ENCODE peak calls at places on chromosomes 3 and 15, in ten cellular contexts. One of them, this sample, is unnamed.

GRCh38 chr3:181633556-181633955 is 78.2 kb upstream of the SOX2 start:
- DNase-seq in MM.1S: no peak
- DNase-seq in Panc1: no peak
- DNase-seq in brain microvascular endothelial cell: no peak
- DNase-seq in hepatocyte: no peak
- DNase-seq in IMR-90: no peak
- DNase-seq in PC-3: no peak
- DNase-seq in body of pancreas: no peak
- DNase-seq in transverse colon: no peak
- DNase-seq in tibial artery: no peak
- DNase-seq in this sample: no peak

GRCh38 chr3:48436855-48437254 is 3.1 kb downstream of the CCDC51 start:
- DNase-seq in MM.1S: no peak
- DNase-seq in IMR-90: no peak
- DNase-seq in brain microvascular endothelial cell: no peak
- DNase-seq in transverse colon: no peak
- DNase-seq in Panc1: no peak
- DNase-seq in PC-3: no peak
- DNase-seq in body of pancreas: no peak
- DNase-seq in hepatocyte: no peak
- DNase-seq in tibial artery: no peak
- DNase-seq in this sample: no peak

GRCh38 chr3:169186596-169186995 is 476.9 kb downstream of the MECOM start:
- DNase-seq in transverse colon: no peak
- DNase-seq in PC-3: no peak
- DNase-seq in Panc1: no peak
- DNase-seq in MM.1S: no peak
- DNase-seq in body of pancreas: no peak
- DNase-seq in tibial artery: no peak
- DNase-seq in IMR-90: no peak
- DNase-seq in brain microvascular endothelial cell: no peak
- DNase-seq in hepatocyte: no peak
- DNase-seq in this sample: no peak

GRCh38 chr3:155676252-155676981 is 68.5 kb downstream of the PLCH1 start:
- DNase-seq in hepatocyte: peak; percentile 42
- DNase-seq in MM.1S: no peak
- DNase-seq in brain microvascular endothelial cell: peak; percentile 51
- DNase-seq in transverse colon: peak; percentile 10
- DNase-seq in IMR-90: peak; percentile 34
- DNase-seq in body of pancreas: peak; percentile 38
- DNase-seq in Panc1: no peak
- DNase-seq in tibial artery: peak; percentile 31
- DNase-seq in PC-3: peak; percentile 58
- DNase-seq in this sample: no peak

GRCh38 chr3:24160424-24160823 is 215.3 kb downstream of the NR1D2 start:
- DNase-seq in MM.1S: no peak
- DNase-seq in brain microvascular endothelial cell: no peak
- DNase-seq in PC-3: no peak
- DNase-seq in IMR-90: peak; percentile 29
- DNase-seq in body of pancreas: no peak
- DNase-seq in transverse colon: no peak
- DNase-seq in Panc1: no peak
- DNase-seq in tibial artery: no peak
- DNase-seq in hepatocyte: no peak
- DNase-seq in this sample: no peak

GRCh38 chr3:172622916-172623700 is 87.8 kb downstream of the NCEH1 start:
- DNase-seq in IMR-90: peak; percentile 71
- DNase-seq in PC-3: peak; percentile 78
- DNase-seq in hepatocyte: peak; percentile 64
- DNase-seq in tibial artery: no peak
- DNase-seq in body of pancreas: peak; percentile 38
- DNase-seq in MM.1S: peak; percentile 55
- DNase-seq in brain microvascular endothelial cell: no peak
- DNase-seq in Panc1: no peak
- DNase-seq in transverse colon: peak; percentile 29
- DNase-seq in this sample: no peak

GRCh38 chr3:110564674-110565073 is 506.9 kb upstream of the NECTIN3 start:
- DNase-seq in transverse colon: no peak
- DNase-seq in brain microvascular endothelial cell: no peak
- DNase-seq in Panc1: no peak
- DNase-seq in body of pancreas: no peak
- DNase-seq in hepatocyte: no peak
- DNase-seq in PC-3: no peak
- DNase-seq in MM.1S: no peak
- DNase-seq in IMR-90: peak; percentile 6
- DNase-seq in tibial artery: no peak
- DNase-seq in this sample: no peak

GRCh38 chr3:155147588-155147987 is 67.5 kb downstream of the MME start:
- DNase-seq in MM.1S: no peak
- DNase-seq in body of pancreas: no peak
- DNase-seq in tibial artery: no peak
- DNase-seq in Panc1: no peak
- DNase-seq in hepatocyte: no peak
- DNase-seq in IMR-90: no peak
- DNase-seq in brain microvascular endothelial cell: no peak
- DNase-seq in transverse colon: no peak
- DNase-seq in PC-3: no peak
- DNase-seq in this sample: no peak

GRCh38 chr15:73515520-73515919 is 72.6 kb downstream of the REC114 start:
- DNase-seq in IMR-90: no peak
- DNase-seq in transverse colon: no peak
- DNase-seq in MM.1S: no peak
- DNase-seq in hepatocyte: no peak
- DNase-seq in Panc1: no peak
- DNase-seq in body of pancreas: no peak
- DNase-seq in brain microvascular endothelial cell: no peak
- DNase-seq in PC-3: no peak
- DNase-seq in tibial artery: no peak
- DNase-seq in this sample: no peak

GRCh38 chr15:63978511-63979226 is 67.6 kb downstream of the DAPK2 start:
- DNase-seq in Panc1: no peak
- DNase-seq in hepatocyte: no peak
- DNase-seq in body of pancreas: no peak
- DNase-seq in IMR-90: no peak
- DNase-seq in MM.1S: no peak
- DNase-seq in PC-3: no peak
- DNase-seq in transverse colon: no peak
- DNase-seq in brain microvascular endothelial cell: no peak
- DNase-seq in tibial artery: no peak
- DNase-seq in this sample: no peak

GRCh38 chr3:99972380-99973104 is 141.8 kb downstream of the FILIP1L start:
- DNase-seq in tibial artery: peak; percentile 40
- DNase-seq in body of pancreas: no peak
- DNase-seq in IMR-90: peak; percentile 45
- DNase-seq in PC-3: no peak
- DNase-seq in MM.1S: no peak
- DNase-seq in Panc1: no peak
- DNase-seq in transverse colon: no peak
- DNase-seq in hepatocyte: no peak
- DNase-seq in brain microvascular endothelial cell: no peak
- DNase-seq in this sample: no peak

GRCh38 chr3:8157640-8158039 is 344.0 kb upstream of the LMCD1 start:
- DNase-seq in hepatocyte: no peak
- DNase-seq in brain microvascular endothelial cell: no peak
- DNase-seq in Panc1: no peak
- DNase-seq in body of pancreas: no peak
- DNase-seq in PC-3: no peak
- DNase-seq in transverse colon: no peak
- DNase-seq in MM.1S: no peak
- DNase-seq in tibial artery: no peak
- DNase-seq in IMR-90: no peak
- DNase-seq in this sample: no peak

GRCh38 chr3:134620476-134621115 is 30.2 kb downstream of the KY start:
- DNase-seq in brain microvascular endothelial cell: no peak
- DNase-seq in MM.1S: no peak
- DNase-seq in Panc1: no peak
- DNase-seq in hepatocyte: no peak
- DNase-seq in transverse colon: no peak
- DNase-seq in tibial artery: no peak
- DNase-seq in PC-3: no peak
- DNase-seq in body of pancreas: no peak
- DNase-seq in IMR-90: no peak
- DNase-seq in this sample: no peak

GRCh38 chr15:57437564-57437963 is 61.3 kb downstream of the CGNL1 start:
- DNase-seq in IMR-90: no peak
- DNase-seq in body of pancreas: no peak
- DNase-seq in tibial artery: no peak
- DNase-seq in brain microvascular endothelial cell: no peak
- DNase-seq in transverse colon: no peak
- DNase-seq in hepatocyte: no peak
- DNase-seq in PC-3: no peak
- DNase-seq in Panc1: no peak
- DNase-seq in MM.1S: no peak
- DNase-seq in this sample: no peak

GRCh38 chr3:60579734-60580133 is 671.5 kb downstream of the FHIT start:
- DNase-seq in MM.1S: no peak
- DNase-seq in IMR-90: peak; percentile 90
- DNase-seq in transverse colon: no peak
- DNase-seq in PC-3: peak; percentile 82
- DNase-seq in brain microvascular endothelial cell: peak; percentile 91
- DNase-seq in hepatocyte: peak; percentile 36
- DNase-seq in tibial artery: no peak
- DNase-seq in Panc1: no peak
- DNase-seq in body of pancreas: no peak
- DNase-seq in this sample: peak; percentile 61

GRCh38 chr3:2250783-2251182 is 152.1 kb downstream of the CNTN4 start:
- DNase-seq in IMR-90: no peak
- DNase-seq in hepatocyte: no peak
- DNase-seq in tibial artery: no peak
- DNase-seq in transverse colon: no peak
- DNase-seq in body of pancreas: no peak
- DNase-seq in MM.1S: no peak
- DNase-seq in Panc1: no peak
- DNase-seq in PC-3: no peak
- DNase-seq in brain microvascular endothelial cell: no peak
- DNase-seq in this sample: no peak

GRCh38 chr15:31554261-31554660 is 227.6 kb downstream of the KLF13 start:
- DNase-seq in MM.1S: no peak
- DNase-seq in brain microvascular endothelial cell: peak; percentile 72
- DNase-seq in Panc1: no peak
- DNase-seq in tibial artery: peak; percentile 58
- DNase-seq in PC-3: peak; percentile 72
- DNase-seq in hepatocyte: no peak
- DNase-seq in IMR-90: peak; percentile 94
- DNase-seq in transverse colon: no peak
- DNase-seq in body of pancreas: no peak
- DNase-seq in this sample: peak; percentile 82

GRCh38 chr3:197376020-197376419 is 77.6 kb upstream of the DLG1 start:
- DNase-seq in tibial artery: no peak
- DNase-seq in body of pancreas: no peak
- DNase-seq in MM.1S: no peak
- DNase-seq in hepatocyte: no peak
- DNase-seq in PC-3: no peak
- DNase-seq in Panc1: no peak
- DNase-seq in IMR-90: no peak
- DNase-seq in transverse colon: no peak
- DNase-seq in brain microvascular endothelial cell: no peak
- DNase-seq in this sample: no peak

GRCh38 chr15:55056500-55056899 is 140.2 kb downstream of the RSL24D1 start:
- DNase-seq in PC-3: no peak
- DNase-seq in IMR-90: no peak
- DNase-seq in body of pancreas: no peak
- DNase-seq in MM.1S: no peak
- DNase-seq in tibial artery: no peak
- DNase-seq in brain microvascular endothelial cell: no peak
- DNase-seq in transverse colon: no peak
- DNase-seq in hepatocyte: no peak
- DNase-seq in Panc1: no peak
- DNase-seq in this sample: no peak
- H3K4me3 ChIP-seq in PC-3: no peak overlapping the region
- H3K4me3 ChIP-seq in IMR-90: no peak overlapping the region
- H3K4me3 ChIP-seq in body of pancreas: no peak overlapping the region
- H3K4me3 ChIP-seq in MM.1S: no peak overlapping the region
- H3K4me3 ChIP-seq in tibial artery: no peak overlapping the region
- H3K4me3 ChIP-seq in brain microvascular endothelial cell: no peak overlapping the region
- H3K4me3 ChIP-seq in transverse colon: no peak overlapping the region
- H3K4me3 ChIP-seq in hepatocyte: no peak overlapping the region
- H3K4me3 ChIP-seq in Panc1: no peak overlapping the region
- H3K4me3 ChIP-seq in this sample: no peak overlapping the region

GRCh38 chr15:37102315-37103021 is 2.1 kb upstream of the MEIS2 start:
- DNase-seq in hepatocyte: no peak
- DNase-seq in body of pancreas: no peak
- DNase-seq in transverse colon: no peak
- DNase-seq in tibial artery: no peak
- DNase-seq in Panc1: peak; percentile 18
- DNase-seq in PC-3: peak; percentile 24
- DNase-seq in brain microvascular endothelial cell: no peak
- DNase-seq in MM.1S: no peak
- DNase-seq in IMR-90: peak; percentile 33
- DNase-seq in this sample: no peak
- H3K27me3 ChIP-seq in hepatocyte: peaks cover 55% of the 10 kb centered on the region
- H3K27me3 ChIP-seq in body of pancreas: no peaks in the 10 kb centered on the region
- H3K27me3 ChIP-seq in transverse colon: peaks cover 93% of the 10 kb centered on the region
- H3K27me3 ChIP-seq in tibial artery: no peaks in the 10 kb centered on the region
- H3K27me3 ChIP-seq in Panc1: peaks cover 5% of the 10 kb centered on the region
- H3K27me3 ChIP-seq in PC-3: no peaks in the 10 kb centered on the region
- H3K27me3 ChIP-seq in brain microvascular endothelial cell: peaks cover 42% of the 10 kb centered on the region
- H3K27me3 ChIP-seq in MM.1S: no peaks in the 10 kb centered on the region
- H3K27me3 ChIP-seq in IMR-90: no peaks in the 10 kb centered on the region
- H3K27me3 ChIP-seq in this sample: no peaks in the 10 kb centered on the region

DNA sequence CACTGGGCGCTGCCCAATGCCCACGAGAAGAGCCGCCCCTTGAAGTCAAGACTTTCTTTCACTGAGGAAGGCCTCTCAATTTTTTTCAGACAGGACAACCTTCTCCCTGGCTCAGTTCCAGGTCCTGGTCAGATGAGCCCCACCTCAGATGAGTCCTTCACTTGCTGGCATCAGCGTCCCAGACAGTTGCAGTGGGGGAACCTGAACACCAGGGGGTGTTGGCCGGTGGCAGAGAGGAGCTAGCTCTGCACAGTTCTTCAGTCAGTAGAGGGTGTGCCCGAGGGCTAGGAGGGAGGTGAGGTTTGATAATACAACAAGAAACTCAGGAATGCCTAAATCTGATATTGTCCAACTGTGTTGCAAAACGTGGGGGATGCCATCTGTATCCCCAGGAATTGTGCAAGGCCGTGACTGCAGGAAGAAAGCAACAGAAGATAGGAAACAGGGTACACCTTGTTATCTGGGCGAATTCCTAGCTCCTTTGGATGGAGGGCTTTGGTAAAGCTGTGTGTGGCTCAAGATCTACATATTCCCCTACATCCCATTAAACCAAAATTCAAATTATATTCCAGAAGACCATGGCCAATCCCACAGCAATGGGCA is 34.3 kb downstream of the CCR3 start:
- DNase-seq in tibial artery: peak; percentile 40
- DNase-seq in hepatocyte: peak; percentile 67
- DNase-seq in PC-3: peak; percentile 65
- DNase-seq in body of pancreas: peak; percentile 21
- DNase-seq in IMR-90: no peak
- DNase-seq in brain microvascular endothelial cell: peak; percentile 3
- DNase-seq in Panc1: peak; percentile 17
- DNase-seq in MM.1S: peak; percentile 81
- DNase-seq in transverse colon: peak; percentile 85
- DNase-seq in this sample: no peak
- TF ChIP-seq CTCF in tibial artery: peak; percentile 28
- TF ChIP-seq CTCF in hepatocyte: peak; percentile 45
- TF ChIP-seq CTCF in PC-3: peak; percentile 77
- TF ChIP-seq CTCF in body of pancreas: peak; percentile 41
- TF ChIP-seq CTCF in IMR-90: peak; percentile 37
- TF ChIP-seq CTCF in brain microvascular endothelial cell: peak; percentile 69
- TF ChIP-seq CTCF in Panc1: peak; percentile 30
- TF ChIP-seq CTCF in MM.1S: peak; percentile 93
- TF ChIP-seq CTCF in transverse colon: peak; percentile 59
- TF ChIP-seq CTCF in this sample: peak; percentile 52

GRCh38 chr3:25471081-25471768 is 43.2 kb downstream of the RARB start:
- DNase-seq in PC-3: no peak
- DNase-seq in IMR-90: peak; percentile 19
- DNase-seq in brain microvascular endothelial cell: no peak
- DNase-seq in MM.1S: no peak
- DNase-seq in transverse colon: no peak
- DNase-seq in Panc1: no peak
- DNase-seq in tibial artery: no peak
- DNase-seq in body of pancreas: no peak
- DNase-seq in hepatocyte: no peak
- DNase-seq in this sample: no peak
- H3K4me3 ChIP-seq in PC-3: no peak overlapping the region
- H3K4me3 ChIP-seq in IMR-90: no peak overlapping the region
- H3K4me3 ChIP-seq in brain microvascular endothelial cell: peak overlapping the region; percentile 6
- H3K4me3 ChIP-seq in MM.1S: no peak overlapping the region
- H3K4me3 ChIP-seq in transverse colon: no peak overlapping the region
- H3K4me3 ChIP-seq in Panc1: no peak overlapping the region
- H3K4me3 ChIP-seq in tibial artery: peak overlapping the region; percentile 20
- H3K4me3 ChIP-seq in body of pancreas: no peak overlapping the region
- H3K4me3 ChIP-seq in hepatocyte: no peak overlapping the region
- H3K4me3 ChIP-seq in this sample: no peak overlapping the region